ENCODE peak calls at places on chromosomes 5 and 9, in six cellular contexts. J is caudate nucleus, I is CD14-positive monocyte, Z is germinal center, Y is GM12878, X is T-helper 2 cell. P is an unnamed sample.

GRCh38 chr5:147887026-147887627 is 8.6 kb downstream of the SCGB3A2 start:
- DNase-seq in Y (no peak), X (peak; percentile 1), I (no peak), Z (no peak), J (no peak), P (no peak)

GRCh38 chr9:134690946-134691694 is 49.5 kb downstream of the COL5A1 start:
- DNase-seq in Y (no peak), J (no peak), Z (no peak), I (no peak), X (no peak), P (no peak)

GRCh38 chr5:154179846-154180710 is 10.5 kb upstream of the GALNT10 start:
- DNase-seq in X (peak; percentile 69), Z (peak; percentile 60), I (no peak), Y (no peak), J (peak; percentile 28), P (no peak)

GRCh38 chr9:119802115-119802514 is 432.9 kb upstream of the BRINP1 start:
- DNase-seq in Y (no peak), Z (no peak), I (no peak), X (no peak), J (no peak), P (no peak)

GRCh38 chr5:95711501-95712346 is 19.4 kb upstream of the RHOBTB3 start:
- DNase-seq in Z (no peak), J (no peak), X (no peak), I (no peak), Y (no peak), P (no peak)

GRCh38 chr5:111697881-111698757 is 58.9 kb downstream of the NREP start:
- DNase-seq in X (no peak), Y (no peak), J (no peak), Z (no peak), I (no peak), P (no peak)

GRCh38 chr5:153480401-153480800 is 10.1 kb upstream of the GRIA1 start:
- DNase-seq in Y (peak; percentile 58), I (no peak), X (no peak), J (no peak), Z (no peak), P (no peak)

GRCh38 chr9:97794666-97795065 is 58.4 kb upstream of the FOXE1 start:
- DNase-seq in J (no peak), Z (no peak), Y (no peak), X (no peak), I (no peak), P (no peak)

GRCh38 chr5:176629853-176630680 is at the start of the genes EIF4E1B and SNCB:
- DNase-seq in X (peak; percentile 66), J (peak; percentile 62), Z (peak; percentile 87), Y (no peak), I (no peak), P (no peak)